ENCODE peak calls at places on chromosome 21, in eight cellular contexts. One of them, this sample, is unnamed.

GRCh38 chr21:39263372-39263771 is 50.1 kb downstream of the BRWD1 start:
- DNase-seq in Calu3: no peak
- DNase-seq in fibroblast of pulmonary artery: peak; percentile 32
- DNase-seq in omental fat pad: no peak
- DNase-seq in BJ: no peak
- DNase-seq in astrocyte: no peak
- DNase-seq in uterus: no peak
- DNase-seq in MCF 10A: peak; percentile 19
- DNase-seq in this sample: no peak

GRCh38 chr21:26169611-26170470 is 729 bp downstream of the APP start:
- DNase-seq in Calu3: peak; percentile 45
- DNase-seq in fibroblast of pulmonary artery: peak; percentile 74
- DNase-seq in omental fat pad: no peak
- DNase-seq in BJ: no peak
- DNase-seq in astrocyte: peak; percentile 67
- DNase-seq in uterus: peak; percentile 42
- DNase-seq in MCF 10A: peak; percentile 80
- DNase-seq in this sample: peak; percentile 39

GRCh38 chr21:38244407-38244787 is 12.4 kb upstream of the KCNJ15 start:
- DNase-seq in Calu3: no peak
- DNase-seq in fibroblast of pulmonary artery: no peak
- DNase-seq in omental fat pad: no peak
- DNase-seq in BJ: no peak
- DNase-seq in astrocyte: no peak
- DNase-seq in uterus: no peak
- DNase-seq in MCF 10A: no peak
- DNase-seq in this sample: peak; percentile 18

GRCh38 chr21:27519357-27519756 is 552.5 kb upstream of the ADAMTS5 start:
- DNase-seq in Calu3: no peak
- DNase-seq in fibroblast of pulmonary artery: peak; percentile 72
- DNase-seq in omental fat pad: no peak
- DNase-seq in BJ: peak; percentile 59
- DNase-seq in astrocyte: peak; percentile 78
- DNase-seq in uterus: no peak
- DNase-seq in MCF 10A: no peak
- DNase-seq in this sample: peak; percentile 84

GRCh38 chr21:26127918-26128317 is 42.7 kb downstream of the APP start:
- DNase-seq in Calu3: no peak
- DNase-seq in fibroblast of pulmonary artery: peak; percentile 59
- DNase-seq in omental fat pad: no peak
- DNase-seq in BJ: no peak
- DNase-seq in astrocyte: peak; percentile 55
- DNase-seq in uterus: no peak
- DNase-seq in MCF 10A: peak; percentile 59
- DNase-seq in this sample: no peak

GRCh38 chr21:33078907-33079582 is 9.1 kb downstream of the OLIG1 start:
- DNase-seq in Calu3: peak; percentile 72
- DNase-seq in fibroblast of pulmonary artery: peak; percentile 14
- DNase-seq in omental fat pad: no peak
- DNase-seq in BJ: no peak
- DNase-seq in astrocyte: peak; percentile 80
- DNase-seq in uterus: no peak
- DNase-seq in MCF 10A: peak; percentile 50
- DNase-seq in this sample: peak; percentile 51

GRCh38 chr21:35611752-35612151 is 448.6 kb downstream of the SETD4 start:
- DNase-seq in Calu3: no peak
- DNase-seq in fibroblast of pulmonary artery: no peak
- DNase-seq in omental fat pad: no peak
- DNase-seq in BJ: no peak
- DNase-seq in astrocyte: peak; percentile 60
- DNase-seq in uterus: no peak
- DNase-seq in MCF 10A: no peak
- DNase-seq in this sample: peak; percentile 39

GRCh38 chr21:36400719-36401118 is 15.5 kb downstream of the CHAF1B start:
- DNase-seq in Calu3: no peak
- DNase-seq in fibroblast of pulmonary artery: no peak
- DNase-seq in omental fat pad: no peak
- DNase-seq in BJ: no peak
- DNase-seq in astrocyte: no peak
- DNase-seq in uterus: no peak
- DNase-seq in MCF 10A: no peak
- DNase-seq in this sample: no peak

GRCh38 chr21:17270234-17270633 is 242.6 kb upstream of the CXADR start:
- DNase-seq in Calu3: no peak
- DNase-seq in fibroblast of pulmonary artery: peak; percentile 73
- DNase-seq in omental fat pad: no peak
- DNase-seq in BJ: peak; percentile 1
- DNase-seq in astrocyte: peak; percentile 47
- DNase-seq in uterus: peak; percentile 82
- DNase-seq in MCF 10A: peak; percentile 52
- DNase-seq in this sample: peak; percentile 32

GRCh38 chr21:39625211-39625895 is 12.6 kb downstream of the B3GALT5 start:
- DNase-seq in Calu3: peak; percentile 58
- DNase-seq in fibroblast of pulmonary artery: no peak
- DNase-seq in omental fat pad: no peak
- DNase-seq in BJ: no peak
- DNase-seq in astrocyte: no peak
- DNase-seq in uterus: no peak
- DNase-seq in MCF 10A: no peak
- DNase-seq in this sample: no peak

GRCh38 chr21:26280715-26281310 is 110.2 kb upstream of the APP start:
- DNase-seq in Calu3: no peak
- DNase-seq in fibroblast of pulmonary artery: no peak
- DNase-seq in omental fat pad: no peak
- DNase-seq in BJ: no peak
- DNase-seq in astrocyte: no peak
- DNase-seq in uterus: no peak
- DNase-seq in MCF 10A: peak; percentile 11
- DNase-seq in this sample: no peak

GRCh38 chr21:39208624-39209333 is 25.5 kb upstream of the PSMG1 start:
- DNase-seq in Calu3: no peak
- DNase-seq in fibroblast of pulmonary artery: peak; percentile 52
- DNase-seq in omental fat pad: no peak
- DNase-seq in BJ: no peak
- DNase-seq in astrocyte: no peak
- DNase-seq in uterus: no peak
- DNase-seq in MCF 10A: no peak
- DNase-seq in this sample: no peak

GRCh38 chr21:45104560-45104959 is 30.2 kb downstream of the ADARB1 start:
- DNase-seq in Calu3: peak; percentile 61
- DNase-seq in fibroblast of pulmonary artery: peak; percentile 29
- DNase-seq in omental fat pad: no peak
- DNase-seq in BJ: no peak
- DNase-seq in astrocyte: no peak
- DNase-seq in uterus: no peak
- DNase-seq in MCF 10A: peak; percentile 53
- DNase-seq in this sample: no peak

GRCh38 chr21:45103966-45104520 is 29.7 kb downstream of the ADARB1 start:
- DNase-seq in Calu3: no peak
- DNase-seq in fibroblast of pulmonary artery: no peak
- DNase-seq in omental fat pad: no peak
- DNase-seq in BJ: no peak
- DNase-seq in astrocyte: no peak
- DNase-seq in uterus: no peak
- DNase-seq in MCF 10A: no peak
- DNase-seq in this sample: no peak

GRCh38 chr21:45105906-45106485 is 31.6 kb downstream of the ADARB1 start:
- DNase-seq in Calu3: no peak
- DNase-seq in fibroblast of pulmonary artery: no peak
- DNase-seq in omental fat pad: no peak
- DNase-seq in BJ: no peak
- DNase-seq in astrocyte: no peak
- DNase-seq in uterus: no peak
- DNase-seq in MCF 10A: no peak
- DNase-seq in this sample: no peak

GRCh38 chr21:45100866-45101265 is 26.5 kb downstream of the ADARB1 start:
- DNase-seq in Calu3: no peak
- DNase-seq in fibroblast of pulmonary artery: no peak
- DNase-seq in omental fat pad: no peak
- DNase-seq in BJ: no peak
- DNase-seq in astrocyte: no peak
- DNase-seq in uterus: no peak
- DNase-seq in MCF 10A: no peak
- DNase-seq in this sample: no peak

GRCh38 chr21:45102391-45102932 is 28.1 kb downstream of the ADARB1 start:
- DNase-seq in Calu3: peak; percentile 45
- DNase-seq in fibroblast of pulmonary artery: peak; percentile 76
- DNase-seq in omental fat pad: no peak
- DNase-seq in BJ: peak; percentile 27
- DNase-seq in astrocyte: no peak
- DNase-seq in uterus: no peak
- DNase-seq in MCF 10A: peak; percentile 78
- DNase-seq in this sample: peak; percentile 70
- TF ChIP-seq CTCF in Calu3: no peak
- TF ChIP-seq CTCF in fibroblast of pulmonary artery: peak; percentile 38
- TF ChIP-seq CTCF in omental fat pad: no peak
- TF ChIP-seq CTCF in BJ: peak; percentile 45
- TF ChIP-seq CTCF in astrocyte: peak; percentile 28
- TF ChIP-seq CTCF in uterus: no peak
- TF ChIP-seq CTCF in MCF 10A: peak; percentile 15
- TF ChIP-seq CTCF in this sample: peak; percentile 65

DNA sequence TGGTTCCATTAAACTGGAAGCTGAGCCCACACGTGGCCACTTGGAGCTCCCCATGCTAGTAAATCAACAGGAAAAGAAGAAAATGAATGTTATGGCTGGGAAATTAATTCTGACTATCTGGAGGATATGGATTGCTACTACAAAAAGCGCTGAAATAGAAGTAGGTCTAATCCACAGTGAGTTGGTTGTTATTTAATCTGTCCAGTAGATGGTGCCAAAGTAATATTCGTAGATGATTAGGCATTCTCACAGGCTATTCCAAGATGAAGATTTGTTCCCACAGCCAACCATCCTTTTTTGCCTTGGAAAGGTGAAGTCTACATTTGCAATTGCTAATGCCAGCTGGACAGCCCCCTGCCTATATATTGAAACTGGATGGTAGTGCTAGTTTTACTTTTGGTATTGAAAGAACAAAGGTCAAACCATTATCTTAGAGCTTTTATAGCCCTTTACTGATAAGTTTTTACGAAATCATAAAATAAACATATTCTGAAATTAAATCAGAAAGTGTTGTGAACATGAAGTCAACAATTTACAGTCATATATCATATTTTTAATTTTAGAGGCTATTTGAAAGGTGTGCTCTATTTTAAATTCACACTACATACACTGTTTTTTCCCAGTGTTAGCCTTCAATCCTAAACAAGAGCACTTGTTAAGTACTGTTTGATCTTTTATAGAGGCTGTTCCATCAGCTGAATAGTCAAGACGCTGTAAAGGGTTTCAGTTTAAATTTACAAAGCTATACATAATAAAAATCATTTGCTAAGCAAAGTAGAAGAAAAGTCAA is 43.9 kb downstream of the RBM11 start:
- DNase-seq in Calu3: no peak
- DNase-seq in fibroblast of pulmonary artery: peak; percentile 78
- DNase-seq in omental fat pad: no peak
- DNase-seq in BJ: no peak
- DNase-seq in astrocyte: peak; percentile 13
- DNase-seq in uterus: no peak
- DNase-seq in MCF 10A: peak; percentile 65
- DNase-seq in this sample: peak; percentile 33
- TF ChIP-seq CTCF in Calu3: peak; percentile 47
- TF ChIP-seq CTCF in fibroblast of pulmonary artery: peak; percentile 59
- TF ChIP-seq CTCF in omental fat pad: no peak
- TF ChIP-seq CTCF in BJ: peak; percentile 45
- TF ChIP-seq CTCF in astrocyte: peak; percentile 53
- TF ChIP-seq CTCF in uterus: peak; percentile 50
- TF ChIP-seq CTCF in MCF 10A: peak; percentile 56
- TF ChIP-seq CTCF in this sample: peak; percentile 79

GRCh38 chr21:44490405-44490804 is 35.1 kb downstream of the LRRC3 start:
- DNase-seq in Calu3: no peak
- DNase-seq in fibroblast of pulmonary artery: no peak
- DNase-seq in omental fat pad: no peak
- DNase-seq in BJ: no peak
- DNase-seq in astrocyte: no peak
- DNase-seq in uterus: no peak
- DNase-seq in MCF 10A: no peak
- DNase-seq in this sample: no peak

GRCh38 chr21:44487831-44488230 is 32.5 kb downstream of the LRRC3 start:
- DNase-seq in Calu3: no peak
- DNase-seq in fibroblast of pulmonary artery: peak; percentile 46
- DNase-seq in omental fat pad: no peak
- DNase-seq in BJ: no peak
- DNase-seq in astrocyte: no peak
- DNase-seq in uterus: no peak
- DNase-seq in MCF 10A: peak; percentile 24
- DNase-seq in this sample: peak; percentile 9

GRCh38 chr21:44492572-44493385 is 37.5 kb downstream of the LRRC3 start:
- DNase-seq in Calu3: no peak
- DNase-seq in fibroblast of pulmonary artery: no peak
- DNase-seq in omental fat pad: no peak
- DNase-seq in BJ: no peak
- DNase-seq in astrocyte: no peak
- DNase-seq in uterus: no peak
- DNase-seq in MCF 10A: no peak
- DNase-seq in this sample: no peak

GRCh38 chr21:44490816-44491215 is 35.5 kb downstream of the LRRC3 start:
- DNase-seq in Calu3: no peak
- DNase-seq in fibroblast of pulmonary artery: no peak
- DNase-seq in omental fat pad: no peak
- DNase-seq in BJ: no peak
- DNase-seq in astrocyte: no peak
- DNase-seq in uterus: no peak
- DNase-seq in MCF 10A: no peak
- DNase-seq in this sample: no peak

GRCh38 chr21:44489962-44490361 is 34.7 kb downstream of the LRRC3 start:
- DNase-seq in Calu3: no peak
- DNase-seq in fibroblast of pulmonary artery: no peak
- DNase-seq in omental fat pad: no peak
- DNase-seq in BJ: no peak
- DNase-seq in astrocyte: no peak
- DNase-seq in uterus: no peak
- DNase-seq in MCF 10A: no peak
- DNase-seq in this sample: no peak
- TF ChIP-seq CTCF in Calu3: no peak
- TF ChIP-seq CTCF in fibroblast of pulmonary artery: peak; percentile 17
- TF ChIP-seq CTCF in omental fat pad: no peak
- TF ChIP-seq CTCF in BJ: no peak
- TF ChIP-seq CTCF in astrocyte: no peak
- TF ChIP-seq CTCF in uterus: no peak
- TF ChIP-seq CTCF in MCF 10A: no peak
- TF ChIP-seq CTCF in this sample: peak; percentile 52

DNA sequence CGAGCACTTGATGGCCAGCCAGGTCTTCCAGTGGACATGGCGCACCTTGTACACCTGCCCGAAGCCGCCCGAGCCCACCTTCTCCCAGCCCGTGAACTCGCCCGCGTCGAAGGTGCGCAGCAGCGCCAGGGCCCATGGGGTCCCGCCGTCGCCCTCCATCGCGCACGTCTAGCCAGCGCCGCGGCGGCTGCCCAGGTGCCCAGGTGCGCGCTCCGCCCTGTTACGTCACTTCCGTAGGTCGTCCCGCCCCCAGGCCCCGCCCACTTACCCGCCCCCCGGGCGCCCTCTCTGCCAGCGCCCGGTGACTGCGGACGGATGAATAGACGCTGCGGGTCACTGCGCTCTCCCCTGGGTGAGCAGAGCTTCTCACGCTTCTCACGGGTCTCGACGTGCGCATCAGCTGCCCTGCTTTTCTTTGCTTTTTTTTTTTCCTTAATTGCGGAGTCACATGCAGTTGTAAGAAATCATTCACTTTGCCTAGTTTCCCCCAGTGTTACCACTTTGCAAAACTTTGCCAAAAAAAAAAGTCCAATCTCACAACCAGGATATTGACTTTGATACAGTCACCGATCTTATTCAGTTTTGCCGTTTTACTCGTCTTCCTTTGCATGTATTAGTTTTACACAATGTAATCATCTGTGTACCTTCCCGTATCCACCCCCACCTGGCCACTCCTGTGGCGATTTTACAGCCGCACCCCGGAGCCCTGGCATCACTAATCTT is at the start of gene RIPK4:
- DNase-seq in Calu3: peak; percentile 83
- DNase-seq in fibroblast of pulmonary artery: peak; percentile 35
- DNase-seq in omental fat pad: no peak
- DNase-seq in BJ: no peak
- DNase-seq in astrocyte: no peak
- DNase-seq in uterus: no peak
- DNase-seq in MCF 10A: peak; percentile 87
- DNase-seq in this sample: peak; percentile 16
- TF ChIP-seq CTCF in Calu3: no peak
- TF ChIP-seq CTCF in fibroblast of pulmonary artery: no peak
- TF ChIP-seq CTCF in omental fat pad: no peak
- TF ChIP-seq CTCF in BJ: no peak
- TF ChIP-seq CTCF in astrocyte: no peak
- TF ChIP-seq CTCF in uterus: no peak
- TF ChIP-seq CTCF in MCF 10A: no peak
- TF ChIP-seq CTCF in this sample: no peak

This sample was measured in HFFc6.